ENCODE peak calls at places on chromosomes 16 and 17, in five cellular contexts. U, W, P, Y and Q are unnamed samples.

GRCh38 chr16:1123525-1124230 is 27.6 kb upstream of the C1QTNF8 start:
- DNase-seq in W (no peak), Y (no peak), U (no peak), P (no peak), Q (no peak)

GRCh38 chr16:85387171-85387507 is 226.0 kb upstream of the GSE1 start:
- DNase-seq in P (no peak), Y (no peak), W (no peak), U (no peak), Q (no peak)

GRCh38 chr17:82531431-82531881 is 11.9 kb downstream of the FOXK2 start:
- DNase-seq in U (no peak), W (no peak), P (peak), Y (no peak), Q (peak)

GRCh38 chr17:79836952-79837887 is 2.0 kb downstream of the CBX4 start:
- DNase-seq in W (peak), Y (no peak), U (no peak), P (peak), Q (peak)

GRCh38 chr17:4098516-4099209 is 44.2 kb downstream of the ZZEF1 start:
- DNase-seq in Y (no peak), W (no peak), P (no peak), U (no peak), Q (no peak)

GRCh38 chr16:65698943-65699342 is 577.1 kb upstream of the CDH11 start:
- DNase-seq in Y (no peak), U (no peak), W (no peak), P (no peak), Q (peak)

GRCh38 chr16:60200161-60200560 is 1466.0 kb upstream of the GOT2 start:
- DNase-seq in U (no peak), P (no peak), Y (no peak), W (no peak), Q (no peak)

GRCh38 chr17:4586043-4586442 is 1.7 kb downstream of the SMTNL2 start:
- DNase-seq in U (no peak), P (no peak), W (no peak), Y (no peak), Q (no peak)

GRCh38 chr17:81999587-81999974 is 22.2 kb downstream of the ASPSCR1 start:
- DNase-seq in Y (no peak), P (peak), U (no peak), W (no peak), Q (no peak)

GRCh38 chr17:10756146-10756545 is 26.3 kb upstream of the TMEM220 start:
- DNase-seq in U (no peak), W (no peak), P (no peak), Y (no peak), Q (no peak)
- H2BK12ac ChIP-seq in U (no peak), W (no peak), P (no peak), Y (peak), Q (no peak)

GRCh38 chr17:18860161-18860972 is 2.4 kb downstream of the PRPSAP2 start:
- DNase-seq in W (no peak), U (no peak), P (no peak), Y (no peak), Q (peak)
- H3K9ac ChIP-seq in W (no peak), U (no peak), P (no peak), Y (no peak), Q (no peak)

DNA sequence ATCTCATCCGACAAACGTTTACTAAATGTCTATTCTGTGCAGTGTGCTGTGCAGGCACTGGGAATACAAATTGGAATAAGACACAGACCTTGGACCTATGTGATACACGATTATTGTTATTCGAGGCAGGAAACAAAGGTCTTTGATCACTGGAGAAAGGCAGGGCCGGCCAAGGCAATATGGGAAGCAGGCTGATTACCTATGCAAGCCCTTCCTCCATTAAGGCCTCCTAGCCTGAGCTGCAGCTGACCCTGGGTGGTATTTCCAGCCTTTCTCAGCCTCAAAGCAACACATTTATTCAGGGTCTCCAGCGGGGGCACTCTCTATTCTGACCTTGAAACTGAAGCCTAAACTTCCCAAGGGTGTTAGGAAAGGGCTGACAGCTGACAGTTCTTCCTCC is 13.4 kb downstream of the ST6GALNAC1 start:
- DNase-seq in Y (no peak), P (no peak), U (no peak), W (peak), Q (no peak)
- H2BK12ac ChIP-seq in Y (no peak), P (no peak), U (no peak), W (no peak), Q (no peak)

GRCh38 chr16:87464691-87465300 is 28.0 kb downstream of the ZCCHC14 start:
- DNase-seq in U (no peak), W (no peak), Y (no peak), P (peak), Q (peak)
- H3K9ac ChIP-seq in U (peak), W (no peak), Y (no peak), P (no peak), Q (peak)

DNA sequence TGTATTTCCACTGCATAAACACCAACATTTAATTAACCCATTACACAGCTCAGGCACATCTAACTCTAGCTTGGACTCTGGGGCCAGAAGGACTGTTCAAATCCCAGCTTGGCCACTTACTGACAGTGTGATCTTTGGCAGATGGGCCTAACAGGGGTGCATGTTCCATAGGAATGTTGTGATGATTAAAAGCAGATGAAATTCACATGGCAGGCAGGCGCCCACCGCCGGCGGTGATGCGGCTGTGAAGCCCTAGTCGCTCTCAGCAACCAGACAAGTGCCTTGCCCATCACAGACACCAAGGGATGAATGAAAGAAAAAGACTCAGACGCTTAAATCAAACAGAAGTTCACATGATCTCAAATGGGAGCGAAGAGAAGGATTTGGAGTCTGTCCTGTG is 84.6 kb upstream of the WSB1 start:
- DNase-seq in Y (no peak), P (no peak), W (no peak), U (no peak), Q (no peak)
- H2BK12ac ChIP-seq in Y (no peak), P (no peak), W (no peak), U (no peak), Q (no peak)

DNA sequence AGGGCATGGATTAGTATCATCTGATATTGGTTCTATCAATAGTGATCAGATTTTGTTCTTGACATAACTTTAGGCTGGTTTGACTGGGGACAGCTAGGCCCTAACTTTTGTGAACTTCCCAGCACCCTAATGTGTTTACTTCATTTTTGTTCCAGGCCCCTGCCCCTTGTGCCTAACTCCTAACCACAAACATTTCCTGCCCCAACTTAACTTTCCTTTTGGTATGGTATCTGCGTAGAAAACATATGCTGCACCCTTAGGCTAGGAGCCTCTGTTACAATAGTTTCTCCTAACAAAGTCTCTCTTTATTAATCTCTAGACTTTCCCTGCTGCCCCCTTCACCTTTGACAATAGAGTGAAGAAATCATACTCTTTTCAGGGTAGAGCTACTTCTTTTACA is 2.5 kb downstream of the ADPRM start:
- DNase-seq in W (no peak), Y (no peak), P (no peak), U (no peak), Q (peak)
- H3K9ac ChIP-seq in W (no peak), Y (no peak), P (no peak), U (no peak), Q (no peak)

DNA sequence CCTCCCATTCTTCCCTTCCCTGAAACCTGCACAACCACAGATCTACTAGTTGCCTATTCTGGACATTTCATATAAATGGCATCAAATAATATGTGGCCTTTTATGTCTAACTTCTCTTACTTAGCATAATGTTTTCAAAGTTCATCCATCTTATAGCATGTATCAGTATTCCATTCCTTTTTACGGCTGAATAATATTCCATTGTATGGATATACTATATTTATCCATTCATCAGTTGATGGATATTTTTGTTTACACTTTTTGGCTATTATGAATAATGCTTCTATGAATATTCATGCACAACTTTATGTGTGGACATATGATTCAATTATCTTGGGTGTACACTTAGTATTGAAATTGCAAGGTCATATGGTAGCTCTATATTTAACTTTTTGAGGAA is 12.8 kb upstream of the CHD3 start:
- DNase-seq in U (no peak), P (no peak), Y (no peak), W (no peak), Q (no peak)
- H2BK12ac ChIP-seq in U (no peak), P (no peak), Y (no peak), W (no peak), Q (no peak)

DNA sequence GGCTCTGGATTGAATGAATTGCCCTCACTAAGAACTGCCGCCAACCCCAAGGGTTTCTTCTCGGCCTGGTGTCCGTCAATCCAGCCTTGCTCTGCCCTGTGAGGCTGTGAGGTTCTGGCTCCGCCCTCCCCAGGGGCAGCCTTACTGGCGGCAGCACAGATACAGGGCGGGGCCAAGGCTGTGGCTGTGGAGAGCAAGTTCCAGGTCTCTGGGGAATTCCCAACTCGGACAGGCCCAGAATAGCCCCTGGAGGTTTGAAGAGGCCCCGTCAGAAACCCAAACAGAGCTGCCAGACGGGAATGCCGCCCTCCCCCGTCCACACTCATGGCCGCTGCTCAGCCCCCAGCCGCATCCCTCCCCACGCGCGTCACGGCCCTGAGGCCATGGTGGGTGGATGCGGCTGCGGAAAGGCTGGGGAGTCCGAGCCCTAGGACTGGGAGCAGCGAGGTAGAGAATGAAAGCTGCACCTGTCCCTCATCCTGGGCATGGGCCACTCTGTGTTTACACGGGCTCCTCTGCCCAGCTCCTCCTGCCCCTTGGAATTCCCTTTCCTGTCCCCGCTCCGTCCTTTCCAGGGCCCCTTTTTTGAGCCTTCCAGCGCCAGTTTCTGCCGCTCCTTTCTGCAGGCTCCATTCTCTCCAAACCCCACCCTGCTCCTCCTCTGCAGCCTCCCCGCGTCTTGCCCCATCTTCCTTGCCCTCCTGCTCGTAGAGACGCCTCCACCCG is 660 bp upstream of the PRRT2 start:
- DNase-seq in W (peak), Y (peak), P (peak), U (peak), Q (peak)
- H3K9ac ChIP-seq in W (peak), Y (peak), P (peak), U (peak), Q (peak)